ENCODE peak calls at places on chromosomes 7 and 10, in four cellular contexts. One of them, this sample, is unnamed.

GRCh38 chr7:42137941-42138340 is 99.1 kb downstream of the GLI3 start:
- DNase-seq in AG10803: no peak
- DNase-seq in AG04449: no peak
- DNase-seq in GM12878: no peak
- DNase-seq in this sample: no peak

GRCh38 chr10:125159932-125160855 is at the start of gene CTBP2:
- DNase-seq in GM12878: no peak
- DNase-seq in AG04449: no peak
- DNase-seq in AG10803: peak
- DNase-seq in this sample: no peak

GRCh38 chr10:84574101-84574500 is 245.7 kb downstream of the CCSER2 start:
- DNase-seq in AG10803: no peak
- DNase-seq in GM12878: no peak
- DNase-seq in AG04449: no peak
- DNase-seq in this sample: no peak

GRCh38 chr10:112815238-112816032 is 134.6 kb upstream of the TCF7L2 start:
- DNase-seq in AG04449: no peak
- DNase-seq in GM12878: no peak
- DNase-seq in AG10803: peak
- DNase-seq in this sample: no peak

GRCh38 chr10:48801026-48801425 is 116.4 kb downstream of the WDFY4 start:
- DNase-seq in GM12878: no peak
- DNase-seq in AG04449: no peak
- DNase-seq in AG10803: peak
- DNase-seq in this sample: no peak

GRCh38 chr7:17947606-17948005 is 7.3 kb upstream of the SNX13 start:
- DNase-seq in GM12878: no peak
- DNase-seq in AG04449: no peak
- DNase-seq in AG10803: no peak
- DNase-seq in this sample: no peak

GRCh38 chr10:62059424-62059913 is 158.0 kb downstream of the ARID5B start:
- DNase-seq in GM12878: no peak
- DNase-seq in AG10803: peak
- DNase-seq in AG04449: no peak
- DNase-seq in this sample: no peak

GRCh38 chr7:142712617-142712957 is 36.7 kb upstream of the PRSS1 start:
- DNase-seq in GM12878: no peak
- DNase-seq in AG04449: no peak
- DNase-seq in AG10803: no peak
- DNase-seq in this sample: no peak

GRCh38 chr10:123991622-123992570 is 100.3 kb upstream of the CPXM2 start:
- DNase-seq in AG10803: no peak
- DNase-seq in GM12878: no peak
- DNase-seq in AG04449: no peak
- DNase-seq in this sample: no peak

GRCh38 chr7:101466871-101467270 is 104.2 kb downstream of the COL26A1 start:
- DNase-seq in AG10803: no peak
- DNase-seq in AG04449: no peak
- DNase-seq in GM12878: no peak
- DNase-seq in this sample: no peak

GRCh38 chr7:101465131-101465530 is 102.5 kb downstream of the COL26A1 start:
- DNase-seq in GM12878: no peak
- DNase-seq in AG10803: no peak
- DNase-seq in AG04449: no peak
- DNase-seq in this sample: no peak

GRCh38 chr7:101470668-101471067 is 108.0 kb downstream of the COL26A1 start:
- DNase-seq in GM12878: no peak
- DNase-seq in AG10803: no peak
- DNase-seq in AG04449: no peak
- DNase-seq in this sample: no peak

GRCh38 chr7:101465576-101466196 is 103.0 kb downstream of the COL26A1 start:
- DNase-seq in GM12878: no peak
- DNase-seq in AG04449: no peak
- DNase-seq in AG10803: no peak
- DNase-seq in this sample: no peak
- H3K4me3 ChIP-seq in GM12878: no peak
- H3K4me3 ChIP-seq in AG04449: no peak
- H3K4me3 ChIP-seq in AG10803: no peak
- H3K4me3 ChIP-seq in this sample: no peak

DNA sequence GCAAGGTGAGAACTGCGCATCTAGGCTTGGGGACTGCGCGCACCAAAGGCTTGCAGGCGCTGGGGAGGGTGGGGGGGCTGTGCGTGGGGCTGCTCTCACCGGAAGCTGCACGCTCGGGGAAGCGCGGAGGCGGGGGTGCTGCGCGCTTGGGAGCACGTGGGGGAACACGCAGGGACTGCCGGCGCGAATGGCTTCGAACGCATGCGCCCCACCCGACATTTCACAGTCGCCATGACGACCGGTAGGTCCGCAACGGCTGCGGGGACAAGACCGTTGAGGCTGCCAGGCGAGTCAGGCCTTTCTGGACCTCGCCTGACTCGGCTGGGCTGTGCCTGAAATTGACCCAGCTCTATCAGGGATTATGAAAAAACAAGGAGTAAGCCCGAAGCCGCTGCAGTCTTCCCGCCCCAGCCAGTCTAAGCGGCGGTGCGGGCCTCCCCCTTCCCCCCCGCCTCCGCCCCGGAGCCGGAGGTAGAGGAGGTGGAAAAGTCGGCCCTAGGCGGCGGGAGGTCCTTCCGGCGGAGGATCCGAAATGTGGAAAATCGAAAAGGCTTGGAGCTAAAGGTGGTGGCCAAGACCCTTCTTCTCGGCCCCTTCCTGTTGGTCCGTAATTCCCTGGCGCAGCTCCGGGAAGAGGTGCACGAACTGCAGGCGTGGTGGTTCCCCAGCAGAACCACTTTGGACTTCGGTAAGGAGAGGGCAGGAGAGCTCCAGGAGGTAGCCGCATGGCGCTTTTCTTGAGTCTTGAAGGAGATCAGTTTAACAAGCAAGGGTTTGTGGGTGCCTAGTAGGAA is 34.9 kb upstream of the STEAP1 start:
- DNase-seq in GM12878: no peak
- DNase-seq in AG04449: no peak
- DNase-seq in AG10803: peak
- DNase-seq in this sample: no peak
- H3K4me3 ChIP-seq in GM12878: no peak
- H3K4me3 ChIP-seq in AG04449: peak
- H3K4me3 ChIP-seq in AG10803: peak
- H3K4me3 ChIP-seq in this sample: peak

GRCh38 chr10:10845826-10846225 is 171.8 kb upstream of the CELF2 start:
- DNase-seq in AG10803: no peak
- DNase-seq in GM12878: no peak
- DNase-seq in AG04449: no peak
- DNase-seq in this sample: no peak
- H3K4me3 ChIP-seq in AG10803: no peak
- H3K4me3 ChIP-seq in GM12878: no peak
- H3K4me3 ChIP-seq in AG04449: no peak
- H3K4me3 ChIP-seq in this sample: no peak

GRCh38 chr10:70317943-70318318 is 34.1 kb upstream of the NPFFR1 start:
- DNase-seq in AG10803: no peak
- DNase-seq in GM12878: no peak
- DNase-seq in AG04449: no peak
- DNase-seq in this sample: no peak
- H3K4me3 ChIP-seq in AG10803: no peak
- H3K4me3 ChIP-seq in GM12878: no peak
- H3K4me3 ChIP-seq in AG04449: no peak
- H3K4me3 ChIP-seq in this sample: no peak

GRCh38 chr10:132187421-132188138 is 832 bp downstream of the DPYSL4 start:
- DNase-seq in AG04449: no peak
- DNase-seq in AG10803: no peak
- DNase-seq in GM12878: no peak
- DNase-seq in this sample: no peak

GRCh38 chr10:132184816-132185593 is 1.7 kb upstream of the DPYSL4 start:
- DNase-seq in AG04449: no peak
- DNase-seq in GM12878: no peak
- DNase-seq in AG10803: no peak
- DNase-seq in this sample: no peak

GRCh38 chr10:132188331-132188730 is 1.6 kb downstream of the DPYSL4 start:
- DNase-seq in GM12878: no peak
- DNase-seq in AG10803: no peak
- DNase-seq in AG04449: no peak
- DNase-seq in this sample: no peak

GRCh38 chr10:132186488-132187413 is at the start of gene DPYSL4:
- DNase-seq in AG10803: peak
- DNase-seq in GM12878: no peak
- DNase-seq in AG04449: no peak
- DNase-seq in this sample: no peak

DNA sequence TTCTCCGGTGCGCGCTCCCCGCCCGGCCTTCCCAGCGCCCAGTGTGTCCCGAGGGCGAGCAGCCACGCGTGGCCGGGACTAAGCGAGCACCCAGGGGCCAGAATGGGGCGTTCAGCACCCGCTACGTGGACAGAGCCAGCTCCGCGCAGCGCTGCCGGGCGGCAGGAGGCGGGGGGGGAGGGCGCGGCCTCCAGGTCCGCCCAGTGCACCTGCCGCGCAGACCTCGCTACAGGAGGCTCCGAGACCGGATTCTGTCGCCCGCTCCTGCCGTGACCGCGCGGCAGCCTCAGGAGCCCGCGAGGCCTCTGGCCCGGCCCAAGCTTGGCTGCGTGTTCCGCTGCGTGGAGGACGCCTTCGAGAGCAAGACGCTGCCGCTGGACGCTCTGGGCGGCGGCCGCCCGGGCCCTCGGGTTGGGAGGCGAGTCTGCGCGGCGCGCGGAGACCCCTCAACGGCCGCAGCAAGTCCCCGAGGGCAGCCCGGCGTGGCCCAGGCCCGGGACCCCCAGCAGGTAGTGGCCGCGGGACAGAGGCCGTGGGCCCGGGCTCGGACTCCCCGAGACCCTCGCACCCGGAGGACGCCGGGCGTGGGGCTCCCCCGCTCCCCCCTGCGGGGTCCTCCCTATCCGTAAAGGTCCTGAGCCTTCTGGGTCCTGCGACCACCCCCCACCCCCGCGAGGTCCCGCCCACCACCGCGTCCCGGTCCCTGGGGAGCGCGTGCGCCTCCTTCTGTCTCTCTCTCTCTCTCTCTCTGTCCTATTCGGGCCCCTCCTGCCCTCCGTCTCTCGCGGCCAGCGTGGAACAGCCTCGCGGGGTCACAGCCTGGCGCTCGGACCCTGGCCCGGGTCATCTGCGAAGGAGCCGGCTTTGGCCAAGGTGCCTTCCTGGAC is 904 bp upstream of the DPYSL4 start:
- DNase-seq in AG04449: no peak
- DNase-seq in AG10803: peak
- DNase-seq in GM12878: no peak
- DNase-seq in this sample: no peak
- H3K4me3 ChIP-seq in AG04449: peak
- H3K4me3 ChIP-seq in AG10803: no peak
- H3K4me3 ChIP-seq in GM12878: no peak
- H3K4me3 ChIP-seq in this sample: no peak

DNA sequence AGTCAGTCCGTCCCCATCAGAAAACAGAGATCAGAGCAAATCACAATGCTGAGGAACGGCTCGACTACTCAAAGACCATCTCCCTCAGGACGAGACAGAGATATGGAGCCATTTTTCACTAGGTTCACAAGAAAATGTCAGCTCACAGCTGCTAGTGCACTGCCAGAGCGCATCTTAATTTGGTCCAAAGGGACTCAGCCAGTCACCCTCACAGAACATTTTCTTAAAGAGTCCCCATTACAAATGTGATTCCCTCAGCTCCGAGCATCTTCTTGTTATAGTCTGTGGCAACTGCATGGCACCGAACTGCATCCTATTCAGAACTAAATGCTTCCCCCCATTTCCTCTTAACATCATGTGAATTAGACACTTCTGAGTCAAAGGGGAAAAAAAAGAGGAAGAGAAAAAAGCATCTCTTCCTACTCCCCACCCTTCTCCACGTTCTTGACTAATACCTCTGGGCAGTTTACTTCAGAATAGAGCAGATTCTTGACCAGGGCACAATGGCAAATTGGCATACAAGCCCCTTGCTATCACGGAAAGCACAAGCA is 683.8 kb downstream of the MAGI2 start:
- DNase-seq in AG10803: no peak
- DNase-seq in GM12878: peak
- DNase-seq in AG04449: no peak
- DNase-seq in this sample: no peak
- H3K4me3 ChIP-seq in AG10803: peak
- H3K4me3 ChIP-seq in GM12878: no peak
- H3K4me3 ChIP-seq in AG04449: peak
- H3K4me3 ChIP-seq in this sample: peak

GRCh38 chr10:116105259-116105658 is 167.7 kb downstream of the GFRA1 start:
- DNase-seq in AG04449: no peak
- DNase-seq in GM12878: no peak
- DNase-seq in AG10803: no peak
- DNase-seq in this sample: no peak
- H3K4me3 ChIP-seq in AG04449: no peak
- H3K4me3 ChIP-seq in GM12878: no peak
- H3K4me3 ChIP-seq in AG10803: no peak
- H3K4me3 ChIP-seq in this sample: no peak

GRCh38 chr7:84757756-84758155 is 429.1 kb downstream of the SEMA3D start:
- DNase-seq in GM12878: no peak
- DNase-seq in AG10803: no peak
- DNase-seq in AG04449: no peak
- DNase-seq in this sample: no peak
- H3K4me3 ChIP-seq in GM12878: no peak
- H3K4me3 ChIP-seq in AG10803: no peak
- H3K4me3 ChIP-seq in AG04449: no peak
- H3K4me3 ChIP-seq in this sample: no peak

DNA sequence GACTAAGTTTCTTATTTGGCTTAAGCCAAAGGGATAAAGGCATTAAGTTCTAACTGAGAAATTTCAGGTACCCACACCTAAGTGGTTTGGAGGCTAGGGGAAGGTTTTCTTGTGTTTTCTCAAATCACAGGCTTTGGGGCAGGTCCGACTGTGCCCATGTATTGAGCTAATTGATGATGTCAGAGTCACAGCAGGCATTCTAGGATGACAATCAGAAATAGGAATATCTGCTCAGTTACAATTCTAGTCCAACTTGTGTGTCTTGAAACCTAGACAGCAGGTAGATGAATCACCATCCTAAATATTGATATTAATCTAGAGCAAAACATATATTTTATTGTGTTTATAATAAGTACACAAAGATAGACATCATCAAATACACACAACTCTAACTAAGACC is 2.3 kb upstream of the FHIP2A start:
- DNase-seq in AG04449: no peak
- DNase-seq in AG10803: no peak
- DNase-seq in GM12878: no peak
- DNase-seq in this sample: no peak
- H3K4me3 ChIP-seq in AG04449: no peak
- H3K4me3 ChIP-seq in AG10803: no peak
- H3K4me3 ChIP-seq in GM12878: no peak
- H3K4me3 ChIP-seq in this sample: no peak

This sample was measured in retinal pigment epithelial cell.